ENCODE peak calls at places on chromosomes 12 and 14, in seven cellular contexts. W is cardiac muscle cell; S is CD4-positive, alpha-beta T cell; H is A549; G is tibial artery; E is uterus; I is small intestine. P is an unnamed sample.

GRCh38 chr12:62903151-62903550 is 31.8 kb downstream of the PPM1H start:
- DNase-seq in W (no peak), S (no peak), H (no peak), G (no peak), E (no peak), I (no peak), P (no peak)

GRCh38 chr14:89504084-89504483 is 87.1 kb upstream of the FOXN3 start:
- DNase-seq in W (no peak), S (no peak), H (no peak), G (no peak), E (no peak), I (no peak), P (no peak)

GRCh38 chr12:51009038-51009437 is 17.1 kb downstream of the SLC11A2 start:
- DNase-seq in W (no peak), S (peak), H (no peak), G (peak), E (no peak), I (peak), P (peak)

GRCh38 chr14:47485421-47485820 is 190.0 kb downstream of the MDGA2 start:
- DNase-seq in W (no peak), S (no peak), H (no peak), G (no peak), E (no peak), I (no peak), P (no peak)

GRCh38 chr12:60393093-60393492 is 797.3 kb downstream of the SLC16A7 start:
- DNase-seq in W (no peak), S (no peak), H (no peak), G (no peak), E (no peak), I (no peak), P (no peak)

GRCh38 chr14:66379116-66379515 is 107.1 kb upstream of the CCDC196 start:
- DNase-seq in W (no peak), S (no peak), H (no peak), G (no peak), E (no peak), I (peak), P (no peak)

GRCh38 chr12:77577756-77578155 is 252.9 kb upstream of the NAV3 start:
- DNase-seq in W (no peak), S (no peak), H (no peak), G (no peak), E (no peak), I (no peak), P (no peak)

GRCh38 chr12:61750604-61751003 is 509.6 kb upstream of the USP15 start:
- DNase-seq in W (no peak), S (no peak), H (no peak), G (no peak), E (no peak), I (no peak), P (no peak)

GRCh38 chr12:57229041-57229633 is 374 bp upstream of the SHMT2 start:
- DNase-seq in W (no peak), S (no peak), H (no peak), G (no peak), E (no peak), I (no peak), P (no peak)

GRCh38 chr12:90000721-90001120 is 292.1 kb upstream of the ATP2B1 start:
- DNase-seq in W (no peak), S (no peak), H (no peak), G (no peak), E (no peak), I (no peak), P (no peak)

GRCh38 chr12:110073049-110073831 is 24.9 kb upstream of the C12orf76 start:
- DNase-seq in W (no peak), S (no peak), H (no peak), G (no peak), E (no peak), I (no peak), P (peak)

GRCh38 chr12:18690653-18691052 is 47.2 kb downstream of the PLCZ1 start:
- DNase-seq in W (no peak), S (no peak), H (peak), G (no peak), E (no peak), I (no peak), P (no peak)

GRCh38 chr14:24982472-24983155 is 67.3 kb downstream of the STXBP6 start:
- DNase-seq in W (no peak), S (no peak), H (no peak), G (no peak), E (no peak), I (peak), P (no peak)

GRCh38 chr14:20802341-20803084 is at the start of gene RNASE1:
- DNase-seq in W (no peak), S (no peak), H (peak), G (peak), E (no peak), I (peak), P (peak)

GRCh38 chr12:113054948-113055486 is 1.5 kb upstream of the DTX1 start:
- DNase-seq in W (no peak), S (no peak), H (no peak), G (no peak), E (no peak), I (no peak), P (no peak)

GRCh38 chr14:92970233-92970625 is 47.3 kb downstream of the CHGA start:
- DNase-seq in W (no peak), S (no peak), H (no peak), G (no peak), E (no peak), I (no peak), P (no peak)

GRCh38 chr12:113601656-113602263 is 130.1 kb upstream of the LHX5 start:
- DNase-seq in W (peak), S (no peak), H (no peak), G (peak), E (no peak), I (no peak), P (no peak)

GRCh38 chr12:6613776-6614512 is 6.8 kb upstream of the CHD4 start:
- DNase-seq in W (peak), S (peak), H (peak), G (peak), E (peak), I (peak), P (peak)

GRCh38 chr12:38392584-38393144 is 76.1 kb downstream of the ALG10B start:
- DNase-seq in W (no peak), S (no peak), H (no peak), G (no peak), E (no peak), I (no peak), P (no peak)

GRCh38 chr12:26122681-26123481 is 2.0 kb downstream of the BHLHE41 start:
- DNase-seq in W (peak), S (no peak), H (peak), G (peak), E (peak), I (peak), P (peak)

GRCh38 chr12:89636054-89636775 is 72.4 kb downstream of the ATP2B1 start:
- DNase-seq in W (no peak), S (no peak), H (peak), G (no peak), E (no peak), I (no peak), P (no peak)

GRCh38 chr14:61632401-61633195 is 62.7 kb upstream of the HIF1A start:
- DNase-seq in W (no peak), S (no peak), H (no peak), G (no peak), E (no peak), I (no peak), P (no peak)

GRCh38 chr12:71475280-71475679 is 35.7 kb downstream of the LGR5 start:
- DNase-seq in W (no peak), S (no peak), H (no peak), G (peak), E (no peak), I (no peak), P (no peak)

GRCh38 chr12:75360920-75361319 is 26.4 kb downstream of the GLIPR1L1 start:
- DNase-seq in W (no peak), S (no peak), H (no peak), G (no peak), E (no peak), I (no peak), P (no peak)

GRCh38 chr12:124500232-124501079 is 67.0 kb downstream of the NCOR2 start:
- DNase-seq in W (peak), S (no peak), H (no peak), G (no peak), E (no peak), I (no peak), P (no peak)

GRCh38 chr12:88781909-88782308 is 201.6 kb upstream of the KITLG start:
- DNase-seq in W (no peak), S (no peak), H (no peak), G (no peak), E (no peak), I (no peak), P (no peak)

GRCh38 chr14:72434856-72435255 is 459.0 kb downstream of the DPF3 start:
- DNase-seq in W (no peak), S (no peak), H (no peak), G (no peak), E (no peak), I (no peak), P (no peak)

GRCh38 chr14:64815257-64815656 is 64.5 kb downstream of the SPTB start:
- DNase-seq in W (no peak), S (no peak), H (no peak), G (no peak), E (no peak), I (no peak), P (no peak)

GRCh38 chr14:53152627-53152908 is 555 bp downstream of the DDHD1 start:
- DNase-seq in W (no peak), S (no peak), H (no peak), G (no peak), E (no peak), I (no peak), P (peak)

GRCh38 chr12:84166812-84167211 is 745.8 kb downstream of the SLC6A15 start:
- DNase-seq in W (no peak), S (no peak), H (no peak), G (no peak), E (no peak), I (no peak), P (no peak)

GRCh38 chr12:58847876-58848600 is 72.3 kb downstream of the LRIG3 start:
- DNase-seq in W (no peak), S (no peak), H (no peak), G (no peak), E (no peak), I (no peak), P (no peak)

DNA sequence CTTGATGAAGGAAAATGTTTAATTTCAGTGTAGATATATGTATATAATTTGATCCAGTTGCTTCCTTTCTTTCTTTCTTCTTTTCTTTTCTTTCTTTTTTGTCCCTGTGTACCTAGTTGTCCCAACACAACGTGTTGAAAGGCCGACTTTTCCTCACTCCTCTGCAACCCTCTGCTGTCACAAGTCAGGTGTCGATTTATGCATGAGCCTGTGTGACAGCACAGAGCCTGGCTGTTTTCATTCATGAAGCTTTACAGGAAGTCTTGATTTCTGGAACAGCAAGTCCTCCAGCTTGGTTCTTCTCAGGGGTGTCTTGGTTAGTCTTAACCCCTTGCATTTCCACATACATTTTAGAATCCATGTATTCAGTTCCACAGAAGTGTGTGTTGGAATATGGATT is 88.1 kb downstream of the PPP2R5C start:
- DNase-seq in W (peak), S (no peak), H (no peak), G (no peak), E (no peak), I (no peak), P (no peak)
- H3K27ac ChIP-seq in W (peak), S (no peak), H (no peak), G (no peak), E (no peak), I (no peak), P (no peak)

GRCh38 chr12:105110851-105111250 is 3.3 kb downstream of the WASHC4 start:
- DNase-seq in W (no peak), S (no peak), H (no peak), G (no peak), E (no peak), I (no peak), P (no peak)
- H3K27ac ChIP-seq in W (no peak), S (no peak), H (peak), G (no peak), E (no peak), I (no peak), P (no peak)

DNA sequence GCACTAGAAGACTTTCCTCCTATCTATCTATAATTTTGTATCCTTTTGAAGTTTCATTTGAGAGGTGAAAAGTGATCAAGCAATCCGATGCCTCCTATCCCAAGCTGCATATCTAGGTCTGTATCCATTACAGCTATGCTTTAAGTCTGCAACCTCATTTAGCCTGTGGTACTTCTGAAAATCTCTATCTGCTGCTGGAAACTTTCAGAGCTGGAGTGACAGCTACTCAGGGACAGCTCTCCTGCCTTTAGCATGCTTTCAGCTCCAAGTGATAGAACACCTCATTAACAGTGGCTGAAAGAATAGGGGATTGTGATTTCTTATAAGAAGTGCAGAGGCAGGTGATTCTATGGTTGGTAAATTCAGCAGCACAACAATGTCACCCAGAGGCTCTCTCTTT is 1153.5 kb downstream of the AACS start:
- DNase-seq in W (peak), S (no peak), H (no peak), G (no peak), E (no peak), I (no peak), P (no peak)
- H3K27ac ChIP-seq in W (no peak), S (no peak), H (no peak), G (no peak), E (no peak), I (no peak), P (no peak)

GRCh38 chr14:44168566-44168965 is 338.5 kb downstream of the FSCB start:
- DNase-seq in W (no peak), S (no peak), H (no peak), G (no peak), E (no peak), I (no peak), P (no peak)
- H3K27ac ChIP-seq in W (no peak), S (no peak), H (no peak), G (no peak), E (no peak), I (no peak), P (no peak)

DNA sequence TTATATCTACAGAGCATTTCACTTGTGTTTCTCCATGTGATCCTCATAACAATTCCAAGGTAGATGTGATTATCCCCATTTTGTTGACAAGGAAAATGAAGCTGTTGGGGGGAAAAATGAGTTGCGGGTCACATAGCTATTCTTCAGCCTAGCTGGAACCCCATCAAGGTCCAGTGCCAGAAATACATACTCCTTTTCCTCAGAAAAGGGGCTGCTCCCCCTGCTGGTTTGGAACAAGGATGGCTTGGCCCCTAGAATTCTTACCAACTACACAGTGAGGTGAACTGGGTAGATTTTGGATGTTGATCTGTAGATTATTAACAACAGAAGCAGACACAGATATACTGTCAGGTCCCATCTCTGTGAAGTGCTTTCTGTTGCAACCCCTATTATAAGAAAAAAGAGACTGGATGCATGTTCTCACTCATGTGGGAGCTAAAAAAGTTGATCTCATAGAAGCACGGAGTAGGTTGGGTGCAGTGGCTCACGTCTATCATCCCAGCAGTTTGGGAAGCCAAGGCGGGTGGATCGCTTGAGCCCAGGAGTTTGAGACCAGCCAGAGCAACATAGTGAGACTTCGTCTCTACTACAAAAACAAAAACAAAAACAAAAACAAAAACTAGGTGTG is 8.9 kb downstream of the IKZF4 start:
- DNase-seq in W (peak), S (peak), H (peak), G (no peak), E (peak), I (peak), P (no peak)
- H3K27ac ChIP-seq in W (no peak), S (no peak), H (no peak), G (no peak), E (no peak), I (no peak), P (no peak)

GRCh38 chr12:47077206-47078085 is 2.0 kb upstream of the PCED1B start:
- DNase-seq in W (no peak), S (no peak), H (no peak), G (no peak), E (no peak), I (no peak), P (no peak)
- H3K27ac ChIP-seq in W (no peak), S (no peak), H (peak), G (peak), E (no peak), I (no peak), P (no peak)

GRCh38 chr14:68925373-68925772 is 53.7 kb downstream of the ACTN1 start:
- DNase-seq in W (no peak), S (no peak), H (no peak), G (no peak), E (no peak), I (no peak), P (no peak)
- H3K27ac ChIP-seq in W (peak), S (peak), H (no peak), G (peak), E (no peak), I (no peak), P (no peak)

P was measured in caudate nucleus.